ENCODE peak calls at places on chromosomes 12 and 14, in five cellular contexts. F, H, G, P and M are unnamed samples.

GRCh38 chr12:4579305-4580097 is 17.5 kb downstream of the DYRK4 start:
- DNase-seq in F (no peak), H (no peak), G (no peak), P (no peak), M (no peak)

GRCh38 chr12:65876898-65877721 is 52.8 kb downstream of the HMGA2 start:
- DNase-seq in F (no peak), H (no peak), G (no peak), P (no peak), M (no peak)

GRCh38 chr12:93879476-93880376 is 202.6 kb downstream of the CRADD start:
- DNase-seq in F (no peak), H (peak; percentile 59), G (no peak), P (no peak), M (no peak)

GRCh38 chr12:49195734-49196133 is 6.9 kb upstream of the TUBA1A start:
- DNase-seq in F (no peak), H (no peak), G (no peak), P (no peak), M (no peak)

GRCh38 chr12:100611031-100611430 is 37.5 kb downstream of the GAS2L3 start:
- DNase-seq in F (no peak), H (no peak), G (no peak), P (no peak), M (no peak)

GRCh38 chr12:40693503-40693863 is 1.2 kb downstream of the CNTN1 start:
- DNase-seq in F (no peak), H (no peak), G (no peak), P (peak; percentile 24), M (no peak)

GRCh38 chr14:73743431-73743931 is 29.3 kb upstream of the PNMA1 start:
- DNase-seq in F (no peak), H (peak; percentile 89), G (peak; percentile 32), P (no peak), M (no peak)

GRCh38 chr12:52496590-52497071 is 3.6 kb upstream of the KRT6A start:
- DNase-seq in F (no peak), H (peak; percentile 80), G (no peak), P (no peak), M (no peak)

GRCh38 chr14:97490521-97491070 is 693.4 kb downstream of the VRK1 start:
- DNase-seq in F (no peak), H (no peak), G (no peak), P (no peak), M (no peak)

GRCh38 chr12:87332987-87333761 is 696.0 kb downstream of the C12orf50 start:
- DNase-seq in F (no peak), H (no peak), G (no peak), P (no peak), M (no peak)

GRCh38 chr12:53199700-53200099 is 7.4 kb downstream of the ITGB7 start:
- DNase-seq in F (no peak), H (peak; percentile 46), G (no peak), P (no peak), M (no peak)

GRCh38 chr14:95504135-95505029 is 12.1 kb downstream of the SYNE3 start:
- DNase-seq in F (no peak), H (peak; percentile 88), G (no peak), P (no peak), M (no peak)

GRCh38 chr14:47921133-47921532 is 245.7 kb upstream of the MDGA2 start:
- DNase-seq in F (no peak), H (no peak), G (no peak), P (no peak), M (no peak)

GRCh38 chr12:4690760-4691159 is 29.4 kb upstream of the GALNT8 start:
- DNase-seq in F (no peak), H (no peak), G (no peak), P (no peak), M (no peak)

GRCh38 chr12:124780336-124780735 is 83.3 kb downstream of the SCARB1 start:
- DNase-seq in F (no peak), H (no peak), G (no peak), P (no peak), M (no peak)

GRCh38 chr14:104087981-104088850 is 2.7 kb downstream of the ASPG start:
- DNase-seq in F (no peak), H (peak; percentile 80), G (no peak), P (no peak), M (no peak)

GRCh38 chr14:77593501-77593911 is 22.9 kb downstream of the SPTLC2 start:
- DNase-seq in F (no peak), H (no peak), G (no peak), P (no peak), M (no peak)

GRCh38 chr14:104256025-104256424 is 117.6 kb downstream of the KIF26A start:
- DNase-seq in F (no peak), H (no peak), G (no peak), P (no peak), M (no peak)

GRCh38 chr14:69263364-69263763 is 3.4 kb downstream of the GALNT16 start:
- DNase-seq in F (no peak), H (peak; percentile 100), G (no peak), P (peak; percentile 27), M (no peak)

GRCh38 chr12:113512568-113512967 is 40.9 kb upstream of the LHX5 start:
- DNase-seq in F (no peak), H (no peak), G (no peak), P (no peak), M (no peak)

GRCh38 chr14:45526715-45527549 is 273.9 kb upstream of the MIS18BP1 start:
- DNase-seq in F (no peak), H (no peak), G (no peak), P (no peak), M (no peak)

GRCh38 chr12:6181583-6182278 is 18.5 kb upstream of the CD9 start:
- DNase-seq in F (no peak), H (no peak), G (no peak), P (no peak), M (no peak)

GRCh38 chr14:21039059-21039422 is 3.1 kb upstream of the RNASE7 start:
- DNase-seq in F (no peak), H (peak; percentile 60), G (no peak), P (peak; percentile 88), M (no peak)

DNA sequence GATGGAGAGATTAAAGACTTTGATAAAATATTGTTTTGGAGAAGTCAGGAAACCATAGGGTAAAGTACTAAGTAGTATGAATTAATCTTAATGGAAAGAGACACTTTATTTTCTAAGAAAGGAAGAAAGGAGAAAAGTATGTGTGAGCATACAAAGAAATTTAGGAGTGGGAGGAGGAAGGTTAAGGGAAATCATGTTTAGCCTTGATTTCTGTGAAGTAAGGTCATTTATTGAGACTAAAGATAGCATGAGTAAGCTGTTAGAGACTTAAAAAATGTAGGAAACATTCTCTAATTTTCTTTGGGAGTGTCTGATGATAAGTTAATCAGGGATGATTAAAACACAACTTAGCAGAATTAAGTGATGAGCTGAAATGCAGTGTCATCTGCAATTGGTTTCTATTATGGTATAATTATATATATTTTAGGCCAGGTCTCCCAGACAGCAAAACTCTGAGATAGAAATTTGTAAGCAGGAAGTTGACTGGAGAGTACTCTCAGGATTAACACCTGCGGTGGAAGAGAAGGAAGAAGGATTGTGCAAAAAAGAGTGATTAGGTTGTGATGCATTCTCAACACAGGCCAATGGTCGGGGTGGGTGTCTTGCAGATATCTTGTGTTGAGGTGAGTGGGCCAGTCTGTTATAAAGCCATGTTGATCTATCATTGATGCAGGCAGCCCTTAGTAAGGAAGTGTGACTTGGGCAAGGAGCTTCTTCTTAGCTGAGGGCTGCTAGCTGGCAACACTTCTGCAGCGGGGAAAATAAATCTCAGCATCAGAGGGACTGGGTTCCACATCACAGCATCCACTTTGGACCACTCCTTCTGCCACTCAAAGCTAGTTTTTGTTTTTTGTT is 256.2 kb downstream of the AEBP2 start:
- DNase-seq in F (no peak), H (peak; percentile 53), G (no peak), P (no peak), M (no peak)
- H3K27ac ChIP-seq in F (no peak overlapping the region), H (no peak overlapping the region), G (no peak overlapping the region), P (no peak overlapping the region), M (peak overlapping the region; percentile 30)

GRCh38 chr12:82595946-82596345 is 90.8 kb upstream of the TMTC2 start:
- DNase-seq in F (no peak), H (no peak), G (no peak), P (no peak), M (no peak)
- H3K27ac ChIP-seq in F (no peak overlapping the region), H (no peak overlapping the region), G (no peak overlapping the region), P (no peak overlapping the region), M (no peak overlapping the region)

GRCh38 chr12:29283969-29284368 is 97.0 kb downstream of the ERGIC2 start:
- DNase-seq in F (no peak), H (peak; percentile 42), G (no peak), P (no peak), M (no peak)

GRCh38 chr12:29282452-29282851 is 98.5 kb downstream of the ERGIC2 start:
- DNase-seq in F (no peak), H (no peak), G (no peak), P (no peak), M (no peak)

GRCh38 chr12:29286081-29286800 is 94.7 kb downstream of the ERGIC2 start:
- DNase-seq in F (no peak), H (peak; percentile 13), G (no peak), P (no peak), M (no peak)

GRCh38 chr12:29288031-29288430 is 92.9 kb downstream of the ERGIC2 start:
- DNase-seq in F (no peak), H (no peak), G (no peak), P (no peak), M (no peak)

GRCh38 chr12:29287622-29288021 is 93.3 kb downstream of the ERGIC2 start:
- DNase-seq in F (no peak), H (no peak), G (no peak), P (no peak), M (no peak)
- H3K27ac ChIP-seq in F (no peak overlapping the region), H (no peak overlapping the region), G (no peak overlapping the region), P (no peak overlapping the region), M (no peak overlapping the region)

DNA sequence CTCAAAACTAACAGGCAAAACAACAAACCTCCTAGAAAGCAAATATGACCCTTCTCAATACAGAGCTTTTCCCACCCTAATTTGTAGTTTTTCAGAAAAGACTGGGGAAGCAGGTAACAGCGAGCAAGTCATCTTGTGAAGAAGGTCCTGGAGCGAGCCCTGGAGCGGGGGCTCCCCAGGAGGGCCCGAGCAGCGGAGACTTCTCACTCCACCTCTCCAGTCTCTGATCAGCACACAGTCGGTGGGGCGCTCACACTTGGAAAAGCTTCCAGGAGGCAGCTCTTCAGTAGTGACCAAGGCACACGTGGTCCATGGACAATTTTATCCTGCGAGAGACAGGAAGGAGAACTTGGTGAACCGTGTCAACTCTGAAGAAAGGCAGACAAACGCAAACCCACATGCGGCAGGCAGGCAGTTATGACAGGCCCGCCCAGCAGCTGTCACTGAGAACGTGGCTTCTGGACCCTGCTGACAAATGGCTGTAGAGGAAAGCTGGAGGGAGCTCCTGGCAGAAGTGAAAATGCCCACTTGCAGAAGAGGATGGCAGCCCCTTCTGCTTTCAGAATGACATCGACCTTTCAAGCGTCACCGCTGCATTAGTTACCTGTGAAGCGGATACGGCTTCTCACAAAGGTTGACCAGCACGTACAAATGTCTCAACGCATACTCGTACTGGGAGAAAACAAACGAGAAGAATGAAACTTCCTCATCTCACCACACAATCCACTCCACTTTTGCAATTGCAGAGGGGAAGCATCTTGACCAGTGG is 44.2 kb downstream of the LGMN start:
- DNase-seq in F (no peak), H (no peak), G (no peak), P (no peak), M (no peak)
- H3K27ac ChIP-seq in F (peak overlapping the region; percentile 63), H (no peak overlapping the region), G (no peak overlapping the region), P (no peak overlapping the region), M (no peak overlapping the region)